ENCODE peak calls at places on chromosomes 11 and 22, in nine cellular contexts. One of them, this sample, is unnamed.

GRCh38 chr11:92978226-92979111 is 9.0 kb downstream of the MTNR1B start:
- DNase-seq in IMR-90: peak; percentile 44
- DNase-seq in neural progenitor cell: no peak
- DNase-seq in CD8-positive, alpha-beta T cell: no peak
- DNase-seq in cardiac muscle cell: no peak
- DNase-seq in mesenchymal stem cell: no peak
- DNase-seq in A549: no peak
- DNase-seq in sigmoid colon: no peak
- DNase-seq in MM.1S: no peak
- DNase-seq in this sample: no peak

GRCh38 chr11:57800444-57801184 is 39.0 kb downstream of the CTNND1 start:
- DNase-seq in CD8-positive, alpha-beta T cell: peak; percentile 52
- DNase-seq in neural progenitor cell: peak; percentile 83
- DNase-seq in cardiac muscle cell: peak; percentile 78
- DNase-seq in sigmoid colon: no peak
- DNase-seq in IMR-90: peak; percentile 74
- DNase-seq in MM.1S: peak; percentile 61
- DNase-seq in mesenchymal stem cell: peak; percentile 82
- DNase-seq in A549: peak; percentile 95
- DNase-seq in this sample: no peak

GRCh38 chr11:94623120-94623735 is 56.1 kb downstream of the PIWIL4 start:
- DNase-seq in IMR-90: peak; percentile 78
- DNase-seq in A549: peak; percentile 82
- DNase-seq in sigmoid colon: no peak
- DNase-seq in MM.1S: peak; percentile 68
- DNase-seq in neural progenitor cell: peak; percentile 85
- DNase-seq in cardiac muscle cell: peak; percentile 87
- DNase-seq in mesenchymal stem cell: peak; percentile 86
- DNase-seq in CD8-positive, alpha-beta T cell: no peak
- DNase-seq in this sample: no peak

GRCh38 chr11:63558459-63559157 is 4.6 kb downstream of the PLAAT2 start:
- DNase-seq in A549: no peak
- DNase-seq in sigmoid colon: peak; percentile 48
- DNase-seq in CD8-positive, alpha-beta T cell: peak; percentile 45
- DNase-seq in IMR-90: no peak
- DNase-seq in MM.1S: no peak
- DNase-seq in mesenchymal stem cell: no peak
- DNase-seq in cardiac muscle cell: no peak
- DNase-seq in neural progenitor cell: no peak
- DNase-seq in this sample: no peak

GRCh38 chr11:32563600-32563959 is 20.1 kb upstream of the EIF3M start:
- DNase-seq in MM.1S: no peak
- DNase-seq in neural progenitor cell: no peak
- DNase-seq in CD8-positive, alpha-beta T cell: no peak
- DNase-seq in A549: no peak
- DNase-seq in mesenchymal stem cell: no peak
- DNase-seq in cardiac muscle cell: no peak
- DNase-seq in sigmoid colon: no peak
- DNase-seq in IMR-90: no peak
- DNase-seq in this sample: no peak

GRCh38 chr11:129408865-129409444 is 33.3 kb downstream of the BARX2 start:
- DNase-seq in sigmoid colon: no peak
- DNase-seq in CD8-positive, alpha-beta T cell: no peak
- DNase-seq in cardiac muscle cell: no peak
- DNase-seq in neural progenitor cell: no peak
- DNase-seq in A549: no peak
- DNase-seq in mesenchymal stem cell: no peak
- DNase-seq in IMR-90: no peak
- DNase-seq in MM.1S: no peak
- DNase-seq in this sample: no peak

GRCh38 chr22:23272371-23272770 is 92.1 kb downstream of the BCR start:
- DNase-seq in mesenchymal stem cell: no peak
- DNase-seq in CD8-positive, alpha-beta T cell: no peak
- DNase-seq in sigmoid colon: no peak
- DNase-seq in cardiac muscle cell: no peak
- DNase-seq in A549: no peak
- DNase-seq in MM.1S: no peak
- DNase-seq in IMR-90: no peak
- DNase-seq in neural progenitor cell: no peak
- DNase-seq in this sample: no peak

GRCh38 chr11:19200410-19201201 is 1.2 kb downstream of the CSRP3 start:
- DNase-seq in IMR-90: peak; percentile 70
- DNase-seq in A549: no peak
- DNase-seq in cardiac muscle cell: peak; percentile 83
- DNase-seq in neural progenitor cell: no peak
- DNase-seq in mesenchymal stem cell: no peak
- DNase-seq in CD8-positive, alpha-beta T cell: no peak
- DNase-seq in sigmoid colon: no peak
- DNase-seq in MM.1S: no peak
- DNase-seq in this sample: no peak

GRCh38 chr11:65493367-65494176 is 5.3 kb upstream of the MALAT1 start:
- DNase-seq in sigmoid colon: peak; percentile 90
- DNase-seq in neural progenitor cell: peak; percentile 78
- DNase-seq in IMR-90: peak; percentile 97
- DNase-seq in A549: peak; percentile 95
- DNase-seq in mesenchymal stem cell: peak; percentile 96
- DNase-seq in MM.1S: no peak
- DNase-seq in cardiac muscle cell: peak; percentile 93
- DNase-seq in CD8-positive, alpha-beta T cell: no peak
- DNase-seq in this sample: peak; percentile 81

GRCh38 chr11:74460481-74461154 is 6.7 kb downstream of the KCNE3 start:
- DNase-seq in MM.1S: no peak
- DNase-seq in A549: peak; percentile 23
- DNase-seq in mesenchymal stem cell: no peak
- DNase-seq in CD8-positive, alpha-beta T cell: no peak
- DNase-seq in cardiac muscle cell: peak; percentile 88
- DNase-seq in sigmoid colon: no peak
- DNase-seq in neural progenitor cell: no peak
- DNase-seq in IMR-90: peak; percentile 51
- DNase-seq in this sample: no peak

GRCh38 chr11:61728066-61728939 is 24.1 kb upstream of the MYRF start:
- DNase-seq in neural progenitor cell: no peak
- DNase-seq in MM.1S: no peak
- DNase-seq in CD8-positive, alpha-beta T cell: no peak
- DNase-seq in A549: no peak
- DNase-seq in mesenchymal stem cell: no peak
- DNase-seq in cardiac muscle cell: no peak
- DNase-seq in sigmoid colon: no peak
- DNase-seq in IMR-90: no peak
- DNase-seq in this sample: no peak

GRCh38 chr11:92246637-92247036 is 22.0 kb downstream of the FAT3 start:
- DNase-seq in A549: peak; percentile 42
- DNase-seq in neural progenitor cell: no peak
- DNase-seq in CD8-positive, alpha-beta T cell: no peak
- DNase-seq in cardiac muscle cell: no peak
- DNase-seq in mesenchymal stem cell: no peak
- DNase-seq in IMR-90: no peak
- DNase-seq in MM.1S: no peak
- DNase-seq in sigmoid colon: no peak
- DNase-seq in this sample: no peak

GRCh38 chr11:111733009-111733408 is 33.2 kb downstream of the PPP2R1B start:
- DNase-seq in neural progenitor cell: no peak
- DNase-seq in sigmoid colon: peak; percentile 84
- DNase-seq in MM.1S: no peak
- DNase-seq in mesenchymal stem cell: peak; percentile 87
- DNase-seq in A549: no peak
- DNase-seq in CD8-positive, alpha-beta T cell: no peak
- DNase-seq in IMR-90: peak; percentile 91
- DNase-seq in cardiac muscle cell: peak; percentile 85
- DNase-seq in this sample: peak; percentile 62

GRCh38 chr22:50325444-50326224 is 1.2 kb downstream of the DENND6B start:
- DNase-seq in CD8-positive, alpha-beta T cell: no peak
- DNase-seq in neural progenitor cell: no peak
- DNase-seq in mesenchymal stem cell: peak; percentile 55
- DNase-seq in IMR-90: no peak
- DNase-seq in sigmoid colon: no peak
- DNase-seq in cardiac muscle cell: no peak
- DNase-seq in A549: no peak
- DNase-seq in MM.1S: no peak
- DNase-seq in this sample: peak; percentile 17

GRCh38 chr11:6635082-6635932 is 16.1 kb upstream of the TPP1 start:
- DNase-seq in mesenchymal stem cell: peak; percentile 86
- DNase-seq in neural progenitor cell: no peak
- DNase-seq in A549: no peak
- DNase-seq in sigmoid colon: peak; percentile 80
- DNase-seq in IMR-90: peak; percentile 87
- DNase-seq in CD8-positive, alpha-beta T cell: no peak
- DNase-seq in MM.1S: no peak
- DNase-seq in cardiac muscle cell: peak; percentile 70
- DNase-seq in this sample: peak; percentile 72

GRCh38 chr11:40754297-40754696 is 705.2 kb downstream of the LRRC4C start:
- DNase-seq in mesenchymal stem cell: no peak
- DNase-seq in sigmoid colon: no peak
- DNase-seq in cardiac muscle cell: no peak
- DNase-seq in MM.1S: no peak
- DNase-seq in IMR-90: no peak
- DNase-seq in CD8-positive, alpha-beta T cell: no peak
- DNase-seq in neural progenitor cell: no peak
- DNase-seq in A549: no peak
- DNase-seq in this sample: no peak

DNA sequence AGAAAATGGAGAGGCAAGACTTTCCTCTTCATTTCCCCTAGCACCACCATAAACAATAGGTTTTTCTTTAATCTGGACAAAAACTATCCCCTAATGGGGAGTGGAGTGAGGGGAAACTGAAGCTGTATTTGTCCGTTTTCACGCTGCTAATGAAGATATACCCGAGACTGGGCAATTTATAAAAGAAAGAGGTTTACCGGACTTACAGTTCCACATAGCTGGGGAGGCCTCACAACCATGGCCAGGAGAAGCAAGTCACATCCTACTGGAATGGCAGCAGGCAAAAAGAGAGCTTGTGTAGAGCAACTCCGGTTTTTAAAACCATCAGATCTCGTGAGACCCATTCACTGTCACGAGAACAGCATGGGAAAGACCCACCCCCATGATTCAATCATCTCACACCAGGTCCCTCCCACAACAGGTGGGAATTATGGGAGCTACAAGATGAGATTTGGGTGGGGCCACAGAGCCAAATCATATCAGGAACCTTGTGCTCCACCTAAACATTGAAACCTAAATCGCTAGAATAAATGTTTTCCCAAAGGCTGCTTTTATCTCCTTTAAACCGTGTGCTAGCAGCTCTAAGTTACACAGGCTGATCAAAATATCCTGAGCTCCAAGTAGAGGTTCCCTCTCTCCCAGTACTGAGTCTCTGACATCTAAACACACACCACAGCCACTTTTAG is 4.3 kb downstream of the UBQLN3 start:
- DNase-seq in cardiac muscle cell: no peak
- DNase-seq in neural progenitor cell: no peak
- DNase-seq in sigmoid colon: no peak
- DNase-seq in mesenchymal stem cell: no peak
- DNase-seq in A549: no peak
- DNase-seq in MM.1S: no peak
- DNase-seq in CD8-positive, alpha-beta T cell: no peak
- DNase-seq in IMR-90: no peak
- DNase-seq in this sample: no peak
- H3K4me3 ChIP-seq in cardiac muscle cell: no peak overlapping the region
- H3K4me3 ChIP-seq in neural progenitor cell: no peak overlapping the region
- H3K4me3 ChIP-seq in sigmoid colon: no peak overlapping the region
- H3K4me3 ChIP-seq in mesenchymal stem cell: no peak overlapping the region
- H3K4me3 ChIP-seq in A549: no peak overlapping the region
- H3K4me3 ChIP-seq in MM.1S: no peak overlapping the region
- H3K4me3 ChIP-seq in CD8-positive, alpha-beta T cell: no peak overlapping the region
- H3K4me3 ChIP-seq in IMR-90: no peak overlapping the region
- H3K4me3 ChIP-seq in this sample: no peak overlapping the region

GRCh38 chr11:77474509-77475070 is 696 bp upstream of the PAK1 start:
- DNase-seq in MM.1S: no peak
- DNase-seq in neural progenitor cell: no peak
- DNase-seq in IMR-90: no peak
- DNase-seq in cardiac muscle cell: no peak
- DNase-seq in sigmoid colon: no peak
- DNase-seq in mesenchymal stem cell: no peak
- DNase-seq in A549: no peak
- DNase-seq in CD8-positive, alpha-beta T cell: no peak
- DNase-seq in this sample: no peak
- H3K27ac ChIP-seq in MM.1S: peak overlapping the region; percentile 1
- H3K27ac ChIP-seq in neural progenitor cell: peak overlapping the region; percentile 32
- H3K27ac ChIP-seq in IMR-90: no peak overlapping the region
- H3K27ac ChIP-seq in cardiac muscle cell: no peak overlapping the region
- H3K27ac ChIP-seq in sigmoid colon: no peak overlapping the region
- H3K27ac ChIP-seq in mesenchymal stem cell: no peak overlapping the region
- H3K27ac ChIP-seq in A549: peak overlapping the region; percentile 86
- H3K27ac ChIP-seq in CD8-positive, alpha-beta T cell: peak overlapping the region; percentile 49
- H3K27ac ChIP-seq in this sample: no peak overlapping the region

GRCh38 chr11:3051435-3052108 is 5.7 kb downstream of the CARS1 start:
- DNase-seq in A549: no peak
- DNase-seq in cardiac muscle cell: no peak
- DNase-seq in mesenchymal stem cell: no peak
- DNase-seq in neural progenitor cell: no peak
- DNase-seq in CD8-positive, alpha-beta T cell: no peak
- DNase-seq in IMR-90: no peak
- DNase-seq in sigmoid colon: no peak
- DNase-seq in MM.1S: no peak
- DNase-seq in this sample: no peak
- H3K4me3 ChIP-seq in A549: no peak overlapping the region
- H3K4me3 ChIP-seq in cardiac muscle cell: no peak overlapping the region
- H3K4me3 ChIP-seq in mesenchymal stem cell: no peak overlapping the region
- H3K4me3 ChIP-seq in neural progenitor cell: no peak overlapping the region
- H3K4me3 ChIP-seq in CD8-positive, alpha-beta T cell: no peak overlapping the region
- H3K4me3 ChIP-seq in IMR-90: no peak overlapping the region
- H3K4me3 ChIP-seq in sigmoid colon: no peak overlapping the region
- H3K4me3 ChIP-seq in MM.1S: no peak overlapping the region
- H3K4me3 ChIP-seq in this sample: peak overlapping the region; percentile 15

DNA sequence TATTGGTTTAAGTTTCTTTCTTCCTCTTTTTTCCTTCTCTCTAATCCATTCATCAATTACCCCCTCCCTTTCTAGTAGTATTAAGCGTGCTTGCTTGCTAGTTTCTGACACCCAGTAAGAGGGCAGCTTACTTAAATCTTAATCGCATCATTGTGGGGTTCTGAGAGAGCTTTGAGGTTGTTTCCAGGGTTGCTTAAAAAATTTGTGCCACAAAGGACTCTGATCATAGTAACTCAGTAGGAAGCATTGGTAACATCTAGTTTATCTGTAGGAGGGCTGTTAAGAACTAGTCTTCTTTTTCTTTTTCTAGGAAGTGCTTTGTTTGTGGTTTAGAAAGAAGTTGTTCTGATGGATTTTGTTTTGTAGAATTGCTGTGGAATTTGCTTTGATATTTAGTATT is 45.3 kb downstream of the TMEM135 start:
- DNase-seq in MM.1S: no peak
- DNase-seq in mesenchymal stem cell: no peak
- DNase-seq in cardiac muscle cell: no peak
- DNase-seq in CD8-positive, alpha-beta T cell: no peak
- DNase-seq in A549: no peak
- DNase-seq in IMR-90: no peak
- DNase-seq in neural progenitor cell: peak; percentile 84
- DNase-seq in sigmoid colon: no peak
- DNase-seq in this sample: no peak
- H3K27ac ChIP-seq in MM.1S: no peak overlapping the region
- H3K27ac ChIP-seq in mesenchymal stem cell: no peak overlapping the region
- H3K27ac ChIP-seq in cardiac muscle cell: no peak overlapping the region
- H3K27ac ChIP-seq in CD8-positive, alpha-beta T cell: no peak overlapping the region
- H3K27ac ChIP-seq in A549: no peak overlapping the region
- H3K27ac ChIP-seq in IMR-90: no peak overlapping the region
- H3K27ac ChIP-seq in neural progenitor cell: peak overlapping the region; percentile 72
- H3K27ac ChIP-seq in sigmoid colon: no peak overlapping the region
- H3K27ac ChIP-seq in this sample: no peak overlapping the region

DNA sequence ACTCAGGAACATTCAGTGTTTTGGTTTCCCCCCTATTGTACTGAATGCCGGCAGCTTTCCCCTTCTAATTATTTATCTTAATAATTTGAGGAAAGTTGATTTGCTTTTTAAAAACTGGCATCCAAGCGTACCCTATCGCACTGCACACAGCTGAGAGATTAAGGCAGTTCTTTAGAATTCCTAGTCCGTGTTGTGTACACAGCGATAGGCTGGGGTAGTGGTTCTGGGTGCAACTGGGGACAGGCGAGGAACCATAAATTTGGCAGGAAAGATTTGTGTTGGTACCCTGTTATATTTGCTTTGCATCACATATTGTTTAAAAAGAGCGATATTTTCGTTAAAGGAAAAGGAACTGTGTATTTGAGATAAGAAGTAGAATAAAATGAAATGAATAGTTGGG is 39.2 kb downstream of the PTPRJ start:
- DNase-seq in IMR-90: no peak
- DNase-seq in A549: no peak
- DNase-seq in mesenchymal stem cell: no peak
- DNase-seq in MM.1S: no peak
- DNase-seq in sigmoid colon: no peak
- DNase-seq in CD8-positive, alpha-beta T cell: no peak
- DNase-seq in cardiac muscle cell: no peak
- DNase-seq in neural progenitor cell: no peak
- DNase-seq in this sample: no peak
- H3K4me3 ChIP-seq in IMR-90: no peak overlapping the region
- H3K4me3 ChIP-seq in A549: no peak overlapping the region
- H3K4me3 ChIP-seq in mesenchymal stem cell: no peak overlapping the region
- H3K4me3 ChIP-seq in MM.1S: no peak overlapping the region
- H3K4me3 ChIP-seq in sigmoid colon: no peak overlapping the region
- H3K4me3 ChIP-seq in CD8-positive, alpha-beta T cell: no peak overlapping the region
- H3K4me3 ChIP-seq in cardiac muscle cell: no peak overlapping the region
- H3K4me3 ChIP-seq in neural progenitor cell: peak overlapping the region; percentile 35
- H3K4me3 ChIP-seq in this sample: no peak overlapping the region

This sample was measured in heart left ventricle.